ENCODE peak calls at places on chromosomes 13 and 19, in seven cellular contexts. L is GM12891, C is nucleus accumbens, M is upper lobe of right lung, A is pulmonary artery endothelial cell, I is endothelial cell, D is HEK293T. R is an unnamed sample.

GRCh38 chr13:34155931-34156607 is 338.1 kb downstream of the RFC3 start:
- DNase-seq in A (peak; percentile 46), I (no peak), L (no peak), D (no peak), M (no peak), C (no peak), R (no peak)

GRCh38 chr13:87536499-87536898 is 134.7 kb upstream of the SLITRK5 start:
- DNase-seq in I (no peak), L (no peak), C (no peak), M (no peak), A (no peak), D (no peak), R (no peak)

GRCh38 chr13:81929988-81930387 is 1589.1 kb upstream of the SPRY2 start:
- DNase-seq in C (peak; percentile 2), M (no peak), A (no peak), D (peak; percentile 58), I (no peak), L (no peak), R (no peak)

GRCh38 chr13:70923863-70924752 is 815.9 kb upstream of the KLHL1 start:
- DNase-seq in I (no peak), C (no peak), M (peak; percentile 51), L (no peak), D (no peak), A (no peak), R (no peak)

GRCh38 chr13:72638059-72638815 is 89.2 kb downstream of the MZT1 start:
- DNase-seq in I (no peak), L (no peak), D (no peak), C (no peak), M (no peak), A (no peak), R (no peak)

GRCh38 chr13:86446311-86446710 is 647.1 kb upstream of the SLITRK6 start:
- DNase-seq in L (no peak), C (no peak), A (no peak), D (peak; percentile 67), M (no peak), I (no peak), R (peak; percentile 38)

GRCh38 chr19:33434886-33435705 is 61.6 kb downstream of the CEBPG start:
- DNase-seq in I (no peak), D (no peak), A (no peak), C (no peak), M (peak; percentile 57), L (no peak), R (no peak)

GRCh38 chr13:78625384-78625783 is 22.0 kb upstream of the POU4F1 start:
- DNase-seq in I (no peak), D (no peak), C (no peak), L (no peak), M (no peak), A (no peak), R (no peak)

GRCh38 chr19:9039728-9040127 is 29.5 kb upstream of the MUC16 start:
- DNase-seq in L (no peak), D (no peak), M (no peak), C (no peak), A (no peak), I (no peak), R (no peak)

GRCh38 chr19:54415901-54416621 is 797 bp downstream of the TTYH1 start:
- DNase-seq in I (no peak), D (no peak), A (no peak), L (no peak), M (no peak), C (no peak), R (no peak)

GRCh38 chr13:24226762-24227161 is 66.2 kb downstream of the SPATA13 start:
- DNase-seq in M (no peak), A (no peak), L (no peak), C (no peak), D (no peak), I (no peak), R (no peak)

GRCh38 chr13:106617561-106617960 is 49.6 kb upstream of the ARGLU1 start:
- DNase-seq in L (no peak), I (no peak), A (peak; percentile 79), C (no peak), M (no peak), D (no peak), R (peak; percentile 21)

GRCh38 chr19:3547301-3547731 is 8.3 kb downstream of the TEKTIP1 start:
- DNase-seq in L (no peak), I (no peak), A (no peak), M (no peak), D (peak; percentile 41), C (no peak), R (no peak)

GRCh38 chr19:3608750-3609322 is 2.2 kb upstream of the TBXA2R start:
- DNase-seq in M (no peak), A (no peak), I (no peak), L (no peak), D (no peak), C (no peak), R (no peak)

GRCh38 chr13:102693781-102694180 is 1.1 kb downstream of the METTL21C start:
- DNase-seq in C (no peak), D (no peak), A (no peak), L (no peak), I (no peak), M (no peak), R (no peak)

GRCh38 chr13:25380741-25381324 is 9.1 kb downstream of the ATP8A2 start:
- DNase-seq in D (no peak), A (no peak), L (no peak), C (no peak), I (no peak), M (no peak), R (no peak)

GRCh38 chr19:7994114-7994513 is 11.3 kb downstream of the ELAVL1 start:
- DNase-seq in A (no peak), D (no peak), C (no peak), I (no peak), L (no peak), M (no peak), R (no peak)

GRCh38 chr19:36008336-36008978 is at the start of gene SYNE4:
- DNase-seq in C (no peak), M (peak; percentile 87), A (no peak), D (no peak), I (no peak), L (no peak), R (no peak)

GRCh38 chr13:39892731-39893293 is 237.3 kb downstream of the COG6 start:
- DNase-seq in L (no peak), C (no peak), A (peak; percentile 90), M (no peak), D (no peak), I (no peak), R (no peak)

GRCh38 chr13:93714171-93714570 is 487.6 kb downstream of the GPC6 start:
- DNase-seq in L (no peak), C (no peak), I (no peak), A (no peak), M (no peak), D (no peak), R (no peak)

GRCh38 chr13:110771194-110771593 is 57.7 kb downstream of the ING1 start:
- DNase-seq in D (no peak), L (no peak), I (no peak), A (peak; percentile 30), M (no peak), C (no peak), R (no peak)

GRCh38 chr13:55361141-55361540 is 1779.6 kb upstream of the PRR20A start:
- DNase-seq in A (no peak), I (no peak), L (no peak), M (no peak), D (no peak), C (no peak), R (no peak)

R was measured in H1.